ENCODE peak calls at places on chromosome 6, in eight cellular contexts. One of them, this sample, is unnamed.

GRCh38 chr6:166435574-166435973 is 52.8 kb upstream of the MPC1 start:
- DNase-seq in brain microvascular endothelial cell: no peak
- DNase-seq in left ventricle myocardium inferior: peak; percentile 43
- DNase-seq in activated B cell treated with CpG ODN at 0.5 μM for 24 hours: no peak
- DNase-seq in A549: no peak
- DNase-seq in foreskin fibroblast: peak; percentile 1
- DNase-seq in activated CD8-positive, alpha-beta T cell treated with anti-CD3 and anti-CD28 coated beads for 36 hours: peak; percentile 60
- DNase-seq in heart left ventricle: no peak
- DNase-seq in this sample: no peak

GRCh38 chr6:166584813-166585429 is 1.6 kb downstream of the RAMACL start:
- DNase-seq in brain microvascular endothelial cell: peak; percentile 60
- DNase-seq in left ventricle myocardium inferior: no peak
- DNase-seq in activated B cell treated with CpG ODN at 0.5 μM for 24 hours: no peak
- DNase-seq in A549: no peak
- DNase-seq in foreskin fibroblast: peak; percentile 69
- DNase-seq in activated CD8-positive, alpha-beta T cell treated with anti-CD3 and anti-CD28 coated beads for 36 hours: no peak
- DNase-seq in heart left ventricle: no peak
- DNase-seq in this sample: no peak

GRCh38 chr6:115783402-115784061 is 277.2 kb downstream of the FRK start:
- DNase-seq in brain microvascular endothelial cell: no peak
- DNase-seq in left ventricle myocardium inferior: no peak
- DNase-seq in activated B cell treated with CpG ODN at 0.5 μM for 24 hours: no peak
- DNase-seq in A549: no peak
- DNase-seq in foreskin fibroblast: peak; percentile 23
- DNase-seq in activated CD8-positive, alpha-beta T cell treated with anti-CD3 and anti-CD28 coated beads for 36 hours: no peak
- DNase-seq in heart left ventricle: no peak
- DNase-seq in this sample: no peak

GRCh38 chr6:77910826-77911225 is 258.0 kb downstream of the MEI4 start:
- DNase-seq in brain microvascular endothelial cell: no peak
- DNase-seq in left ventricle myocardium inferior: no peak
- DNase-seq in activated B cell treated with CpG ODN at 0.5 μM for 24 hours: no peak
- DNase-seq in A549: no peak
- DNase-seq in foreskin fibroblast: no peak
- DNase-seq in activated CD8-positive, alpha-beta T cell treated with anti-CD3 and anti-CD28 coated beads for 36 hours: no peak
- DNase-seq in heart left ventricle: no peak
- DNase-seq in this sample: no peak

GRCh38 chr6:84773431-84774173 is 9.2 kb upstream of the TBX18 start:
- DNase-seq in brain microvascular endothelial cell: peak; percentile 56
- DNase-seq in left ventricle myocardium inferior: peak; percentile 24
- DNase-seq in activated B cell treated with CpG ODN at 0.5 μM for 24 hours: no peak
- DNase-seq in A549: peak; percentile 21
- DNase-seq in foreskin fibroblast: no peak
- DNase-seq in activated CD8-positive, alpha-beta T cell treated with anti-CD3 and anti-CD28 coated beads for 36 hours: peak; percentile 21
- DNase-seq in heart left ventricle: no peak
- DNase-seq in this sample: no peak

GRCh38 chr6:64955435-64955848 is 751.6 kb downstream of the EYS start:
- DNase-seq in brain microvascular endothelial cell: no peak
- DNase-seq in left ventricle myocardium inferior: no peak
- DNase-seq in activated B cell treated with CpG ODN at 0.5 μM for 24 hours: no peak
- DNase-seq in A549: no peak
- DNase-seq in foreskin fibroblast: no peak
- DNase-seq in activated CD8-positive, alpha-beta T cell treated with anti-CD3 and anti-CD28 coated beads for 36 hours: no peak
- DNase-seq in heart left ventricle: no peak
- DNase-seq in this sample: no peak

GRCh38 chr6:39068391-39068790 is 19.8 kb downstream of the GLP1R start:
- DNase-seq in brain microvascular endothelial cell: no peak
- DNase-seq in left ventricle myocardium inferior: no peak
- DNase-seq in activated B cell treated with CpG ODN at 0.5 μM for 24 hours: no peak
- DNase-seq in A549: no peak
- DNase-seq in foreskin fibroblast: no peak
- DNase-seq in activated CD8-positive, alpha-beta T cell treated with anti-CD3 and anti-CD28 coated beads for 36 hours: no peak
- DNase-seq in heart left ventricle: no peak
- DNase-seq in this sample: no peak

GRCh38 chr6:21164768-21165326 is 428.7 kb upstream of the SOX4 start:
- DNase-seq in brain microvascular endothelial cell: peak; percentile 24
- DNase-seq in left ventricle myocardium inferior: no peak
- DNase-seq in activated B cell treated with CpG ODN at 0.5 μM for 24 hours: no peak
- DNase-seq in A549: no peak
- DNase-seq in foreskin fibroblast: peak; percentile 7
- DNase-seq in activated CD8-positive, alpha-beta T cell treated with anti-CD3 and anti-CD28 coated beads for 36 hours: no peak
- DNase-seq in heart left ventricle: no peak
- DNase-seq in this sample: no peak

GRCh38 chr6:125300992-125301434 is 754 bp downstream of the HDDC2 start:
- DNase-seq in brain microvascular endothelial cell: peak; percentile 34
- DNase-seq in left ventricle myocardium inferior: no peak
- DNase-seq in activated B cell treated with CpG ODN at 0.5 μM for 24 hours: no peak
- DNase-seq in A549: no peak
- DNase-seq in foreskin fibroblast: no peak
- DNase-seq in activated CD8-positive, alpha-beta T cell treated with anti-CD3 and anti-CD28 coated beads for 36 hours: no peak
- DNase-seq in heart left ventricle: no peak
- DNase-seq in this sample: no peak

GRCh38 chr6:148580442-148580841 is 166.4 kb upstream of the UST start:
- DNase-seq in brain microvascular endothelial cell: no peak
- DNase-seq in left ventricle myocardium inferior: no peak
- DNase-seq in activated B cell treated with CpG ODN at 0.5 μM for 24 hours: no peak
- DNase-seq in A549: no peak
- DNase-seq in foreskin fibroblast: no peak
- DNase-seq in activated CD8-positive, alpha-beta T cell treated with anti-CD3 and anti-CD28 coated beads for 36 hours: no peak
- DNase-seq in heart left ventricle: no peak
- DNase-seq in this sample: no peak

GRCh38 chr6:17865798-17866725 is 121.4 kb downstream of the KIF13A start:
- DNase-seq in brain microvascular endothelial cell: peak; percentile 94
- DNase-seq in left ventricle myocardium inferior: peak; percentile 58
- DNase-seq in activated B cell treated with CpG ODN at 0.5 μM for 24 hours: no peak
- DNase-seq in A549: peak; percentile 57
- DNase-seq in foreskin fibroblast: peak; percentile 95
- DNase-seq in activated CD8-positive, alpha-beta T cell treated with anti-CD3 and anti-CD28 coated beads for 36 hours: no peak
- DNase-seq in heart left ventricle: peak; percentile 64
- DNase-seq in this sample: no peak

GRCh38 chr6:154950979-154951378 is 44.1 kb upstream of the TIAM2 start:
- DNase-seq in brain microvascular endothelial cell: no peak
- DNase-seq in left ventricle myocardium inferior: no peak
- DNase-seq in activated B cell treated with CpG ODN at 0.5 μM for 24 hours: no peak
- DNase-seq in A549: no peak
- DNase-seq in foreskin fibroblast: no peak
- DNase-seq in activated CD8-positive, alpha-beta T cell treated with anti-CD3 and anti-CD28 coated beads for 36 hours: no peak
- DNase-seq in heart left ventricle: no peak
- DNase-seq in this sample: no peak

GRCh38 chr6:81171991-81172740 is 580.3 kb downstream of the TENT5A start:
- DNase-seq in brain microvascular endothelial cell: peak; percentile 74
- DNase-seq in left ventricle myocardium inferior: peak; percentile 23
- DNase-seq in activated B cell treated with CpG ODN at 0.5 μM for 24 hours: no peak
- DNase-seq in A549: no peak
- DNase-seq in foreskin fibroblast: peak; percentile 67
- DNase-seq in activated CD8-positive, alpha-beta T cell treated with anti-CD3 and anti-CD28 coated beads for 36 hours: no peak
- DNase-seq in heart left ventricle: peak; percentile 36
- DNase-seq in this sample: no peak

GRCh38 chr6:84177253-84177652 is 50.2 kb downstream of the CEP162 start:
- DNase-seq in brain microvascular endothelial cell: no peak
- DNase-seq in left ventricle myocardium inferior: peak; percentile 16
- DNase-seq in activated B cell treated with CpG ODN at 0.5 μM for 24 hours: no peak
- DNase-seq in A549: no peak
- DNase-seq in foreskin fibroblast: no peak
- DNase-seq in activated CD8-positive, alpha-beta T cell treated with anti-CD3 and anti-CD28 coated beads for 36 hours: no peak
- DNase-seq in heart left ventricle: no peak
- DNase-seq in this sample: no peak

GRCh38 chr6:33620584-33621395 is at the start of gene ITPR3:
- DNase-seq in brain microvascular endothelial cell: no peak
- DNase-seq in left ventricle myocardium inferior: peak; percentile 46
- DNase-seq in activated B cell treated with CpG ODN at 0.5 μM for 24 hours: peak; percentile 71
- DNase-seq in A549: peak; percentile 72
- DNase-seq in foreskin fibroblast: no peak
- DNase-seq in activated CD8-positive, alpha-beta T cell treated with anti-CD3 and anti-CD28 coated beads for 36 hours: peak; percentile 80
- DNase-seq in heart left ventricle: peak; percentile 51
- DNase-seq in this sample: no peak

GRCh38 chr6:137000825-137001224 is 43.9 kb downstream of the IL20RA start:
- DNase-seq in brain microvascular endothelial cell: no peak
- DNase-seq in left ventricle myocardium inferior: no peak
- DNase-seq in activated B cell treated with CpG ODN at 0.5 μM for 24 hours: no peak
- DNase-seq in A549: no peak
- DNase-seq in foreskin fibroblast: no peak
- DNase-seq in activated CD8-positive, alpha-beta T cell treated with anti-CD3 and anti-CD28 coated beads for 36 hours: no peak
- DNase-seq in heart left ventricle: no peak
- DNase-seq in this sample: no peak

GRCh38 chr6:128062882-128063603 is 162.2 kb upstream of the THEMIS start:
- DNase-seq in brain microvascular endothelial cell: peak; percentile 29
- DNase-seq in left ventricle myocardium inferior: no peak
- DNase-seq in activated B cell treated with CpG ODN at 0.5 μM for 24 hours: no peak
- DNase-seq in A549: no peak
- DNase-seq in foreskin fibroblast: no peak
- DNase-seq in activated CD8-positive, alpha-beta T cell treated with anti-CD3 and anti-CD28 coated beads for 36 hours: no peak
- DNase-seq in heart left ventricle: no peak
- DNase-seq in this sample: no peak

GRCh38 chr6:105994522-105995402 is 91.4 kb upstream of the PRDM1 start:
- DNase-seq in brain microvascular endothelial cell: peak; percentile 37
- DNase-seq in left ventricle myocardium inferior: peak; percentile 41
- DNase-seq in activated B cell treated with CpG ODN at 0.5 μM for 24 hours: peak; percentile 50
- DNase-seq in A549: peak; percentile 40
- DNase-seq in foreskin fibroblast: peak; percentile 82
- DNase-seq in activated CD8-positive, alpha-beta T cell treated with anti-CD3 and anti-CD28 coated beads for 36 hours: peak; percentile 58
- DNase-seq in heart left ventricle: peak; percentile 47
- DNase-seq in this sample: peak; percentile 61

GRCh38 chr6:155187994-155188706 is 75.7 kb upstream of the CLDN20 start:
- DNase-seq in brain microvascular endothelial cell: peak; percentile 28
- DNase-seq in left ventricle myocardium inferior: no peak
- DNase-seq in activated B cell treated with CpG ODN at 0.5 μM for 24 hours: no peak
- DNase-seq in A549: no peak
- DNase-seq in foreskin fibroblast: peak; percentile 26
- DNase-seq in activated CD8-positive, alpha-beta T cell treated with anti-CD3 and anti-CD28 coated beads for 36 hours: no peak
- DNase-seq in heart left ventricle: peak; percentile 25
- DNase-seq in this sample: no peak

GRCh38 chr6:57207141-57207540 is 15.0 kb downstream of the RAB23 start:
- DNase-seq in brain microvascular endothelial cell: no peak
- DNase-seq in left ventricle myocardium inferior: no peak
- DNase-seq in activated B cell treated with CpG ODN at 0.5 μM for 24 hours: no peak
- DNase-seq in A549: no peak
- DNase-seq in foreskin fibroblast: peak; percentile 52
- DNase-seq in activated CD8-positive, alpha-beta T cell treated with anti-CD3 and anti-CD28 coated beads for 36 hours: no peak
- DNase-seq in heart left ventricle: no peak
- DNase-seq in this sample: no peak

GRCh38 chr6:148524509-148524908 is 181.9 kb downstream of the SASH1 start:
- DNase-seq in brain microvascular endothelial cell: peak; percentile 76
- DNase-seq in left ventricle myocardium inferior: no peak
- DNase-seq in activated B cell treated with CpG ODN at 0.5 μM for 24 hours: no peak
- DNase-seq in A549: no peak
- DNase-seq in foreskin fibroblast: peak; percentile 72
- DNase-seq in activated CD8-positive, alpha-beta T cell treated with anti-CD3 and anti-CD28 coated beads for 36 hours: no peak
- DNase-seq in heart left ventricle: no peak
- DNase-seq in this sample: no peak

GRCh38 chr6:113732384-113732966 is 124.7 kb upstream of the MARCKS start:
- DNase-seq in brain microvascular endothelial cell: no peak
- DNase-seq in left ventricle myocardium inferior: peak; percentile 28
- DNase-seq in activated B cell treated with CpG ODN at 0.5 μM for 24 hours: no peak
- DNase-seq in A549: no peak
- DNase-seq in foreskin fibroblast: peak; percentile 3
- DNase-seq in activated CD8-positive, alpha-beta T cell treated with anti-CD3 and anti-CD28 coated beads for 36 hours: no peak
- DNase-seq in heart left ventricle: peak; percentile 53
- DNase-seq in this sample: no peak

DNA sequence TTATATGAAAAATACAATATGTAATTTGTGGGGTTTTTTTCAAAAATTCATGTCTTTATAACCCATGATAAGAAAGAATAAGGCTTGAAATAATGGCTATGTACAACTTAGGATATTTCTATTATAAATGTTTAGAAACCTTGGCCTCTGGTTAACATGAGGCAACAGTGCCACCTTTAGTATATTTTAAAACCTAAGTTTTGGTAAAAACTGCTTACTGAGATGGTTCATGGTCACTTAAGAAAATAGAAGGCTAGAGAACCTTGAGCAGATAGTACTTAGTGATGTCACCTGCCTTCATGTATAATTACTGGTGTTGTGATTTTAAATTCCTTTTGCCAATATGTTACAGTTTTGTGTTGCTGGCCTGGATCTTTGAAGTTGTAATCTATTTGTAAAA is 176.5 kb downstream of the ADGB start:
- DNase-seq in brain microvascular endothelial cell: no peak
- DNase-seq in left ventricle myocardium inferior: no peak
- DNase-seq in activated B cell treated with CpG ODN at 0.5 μM for 24 hours: no peak
- DNase-seq in A549: no peak
- DNase-seq in foreskin fibroblast: peak; percentile 5
- DNase-seq in activated CD8-positive, alpha-beta T cell treated with anti-CD3 and anti-CD28 coated beads for 36 hours: no peak
- DNase-seq in heart left ventricle: no peak
- DNase-seq in this sample: no peak
- TF ChIP-seq CTCF in brain microvascular endothelial cell: no peak
- TF ChIP-seq CTCF in left ventricle myocardium inferior: no peak
- TF ChIP-seq CTCF in activated B cell treated with CpG ODN at 0.5 μM for 24 hours: no peak
- TF ChIP-seq CTCF in A549: no peak
- TF ChIP-seq CTCF in foreskin fibroblast: no peak
- TF ChIP-seq CTCF in activated CD8-positive, alpha-beta T cell treated with anti-CD3 and anti-CD28 coated beads for 36 hours: peak; percentile 18
- TF ChIP-seq CTCF in heart left ventricle: no peak
- TF ChIP-seq CTCF in this sample: no peak

DNA sequence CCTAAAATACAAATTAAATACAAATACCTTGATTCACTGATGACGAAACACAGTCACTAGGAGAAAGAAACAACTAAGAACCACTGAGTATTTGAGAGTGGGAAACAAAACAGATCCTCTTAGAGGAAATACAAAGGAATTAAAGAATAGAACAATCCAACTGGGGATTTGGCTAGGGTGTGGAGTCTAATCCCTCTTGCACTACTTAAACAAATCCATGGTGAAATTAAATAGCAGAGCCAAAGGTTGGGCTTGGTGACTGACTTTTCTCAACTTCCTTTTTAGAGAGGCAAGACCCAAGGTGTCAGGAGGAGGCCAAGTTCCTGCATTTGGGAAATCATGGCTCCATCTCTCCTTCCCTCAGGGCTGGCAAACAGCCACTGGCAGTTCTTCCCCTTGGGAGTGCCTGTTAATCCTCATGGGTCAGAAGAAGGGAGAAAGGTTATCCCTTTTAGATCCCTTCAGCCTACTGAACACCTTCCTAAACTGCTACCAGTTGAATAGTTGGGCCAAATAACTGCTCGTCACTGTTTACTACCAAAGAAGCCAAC is 101.2 kb upstream of the TRAF3IP2 start:
- DNase-seq in brain microvascular endothelial cell: no peak
- DNase-seq in left ventricle myocardium inferior: no peak
- DNase-seq in activated B cell treated with CpG ODN at 0.5 μM for 24 hours: no peak
- DNase-seq in A549: no peak
- DNase-seq in foreskin fibroblast: no peak
- DNase-seq in activated CD8-positive, alpha-beta T cell treated with anti-CD3 and anti-CD28 coated beads for 36 hours: no peak
- DNase-seq in heart left ventricle: no peak
- DNase-seq in this sample: no peak
- TF ChIP-seq CTCF in brain microvascular endothelial cell: no peak
- TF ChIP-seq CTCF in left ventricle myocardium inferior: no peak
- TF ChIP-seq CTCF in activated B cell treated with CpG ODN at 0.5 μM for 24 hours: no peak
- TF ChIP-seq CTCF in A549: no peak
- TF ChIP-seq CTCF in foreskin fibroblast: no peak
- TF ChIP-seq CTCF in activated CD8-positive, alpha-beta T cell treated with anti-CD3 and anti-CD28 coated beads for 36 hours: no peak
- TF ChIP-seq CTCF in heart left ventricle: no peak
- TF ChIP-seq CTCF in this sample: no peak

GRCh38 chr6:3311798-3312197 is 53.1 kb downstream of the PSMG4 start:
- DNase-seq in brain microvascular endothelial cell: no peak
- DNase-seq in left ventricle myocardium inferior: no peak
- DNase-seq in activated B cell treated with CpG ODN at 0.5 μM for 24 hours: no peak
- DNase-seq in A549: no peak
- DNase-seq in foreskin fibroblast: no peak
- DNase-seq in activated CD8-positive, alpha-beta T cell treated with anti-CD3 and anti-CD28 coated beads for 36 hours: no peak
- DNase-seq in heart left ventricle: no peak
- DNase-seq in this sample: no peak
- TF ChIP-seq CTCF in brain microvascular endothelial cell: no peak
- TF ChIP-seq CTCF in left ventricle myocardium inferior: no peak
- TF ChIP-seq CTCF in activated B cell treated with CpG ODN at 0.5 μM for 24 hours: no peak
- TF ChIP-seq CTCF in A549: no peak
- TF ChIP-seq CTCF in foreskin fibroblast: no peak
- TF ChIP-seq CTCF in activated CD8-positive, alpha-beta T cell treated with anti-CD3 and anti-CD28 coated beads for 36 hours: no peak
- TF ChIP-seq CTCF in heart left ventricle: no peak
- TF ChIP-seq CTCF in this sample: no peak

GRCh38 chr6:95280690-95281273 is 296.6 kb upstream of the MANEA start:
- DNase-seq in brain microvascular endothelial cell: no peak
- DNase-seq in left ventricle myocardium inferior: no peak
- DNase-seq in activated B cell treated with CpG ODN at 0.5 μM for 24 hours: no peak
- DNase-seq in A549: no peak
- DNase-seq in foreskin fibroblast: no peak
- DNase-seq in activated CD8-positive, alpha-beta T cell treated with anti-CD3 and anti-CD28 coated beads for 36 hours: no peak
- DNase-seq in heart left ventricle: no peak
- DNase-seq in this sample: no peak
- TF ChIP-seq CTCF in brain microvascular endothelial cell: peak; percentile 58
- TF ChIP-seq CTCF in left ventricle myocardium inferior: peak; percentile 51
- TF ChIP-seq CTCF in activated B cell treated with CpG ODN at 0.5 μM for 24 hours: no peak
- TF ChIP-seq CTCF in A549: no peak
- TF ChIP-seq CTCF in foreskin fibroblast: no peak
- TF ChIP-seq CTCF in activated CD8-positive, alpha-beta T cell treated with anti-CD3 and anti-CD28 coated beads for 36 hours: no peak
- TF ChIP-seq CTCF in heart left ventricle: no peak
- TF ChIP-seq CTCF in this sample: peak; percentile 34